ENCODE peak calls at places on chromosomes 3 and 15, in six cellular contexts. One of them, this sample, is unnamed.
A peak's percentile ranks its signal among the peaks of the same experiment; 100 is the strongest.

GRCh38 chr3:141307351-141308059 is 60.8 kb upstream of the ZBTB38 start:
- DNase-seq in mesendoderm: no peak
- DNase-seq in H9: no peak
- DNase-seq in mesenchymal stem cell: no peak
- DNase-seq in IMR-90: no peak
- DNase-seq in H1: no peak
- DNase-seq in this sample: no peak

GRCh38 chr15:65884511-65884910 is 15.2 kb downstream of the RAB11A start:
- DNase-seq in mesendoderm: no peak
- DNase-seq in H9: no peak
- DNase-seq in mesenchymal stem cell: no peak
- DNase-seq in IMR-90: no peak
- DNase-seq in H1: no peak
- DNase-seq in this sample: no peak

GRCh38 chr3:8472549-8472948 is 29.1 kb upstream of the LMCD1 start:
- DNase-seq in mesendoderm: no peak
- DNase-seq in H9: no peak
- DNase-seq in mesenchymal stem cell: no peak
- DNase-seq in IMR-90: no peak
- DNase-seq in H1: no peak
- DNase-seq in this sample: no peak

GRCh38 chr3:97391167-97391566 is 373.4 kb upstream of the ARL6 start:
- DNase-seq in mesendoderm: no peak
- DNase-seq in H9: no peak
- DNase-seq in mesenchymal stem cell: no peak
- DNase-seq in IMR-90: no peak
- DNase-seq in H1: no peak
- DNase-seq in this sample: no peak

GRCh38 chr15:42404461-42405235 is 45.3 kb downstream of the CAPN3 start:
- DNase-seq in mesendoderm: peak; percentile 18
- DNase-seq in H9: no peak
- DNase-seq in mesenchymal stem cell: no peak
- DNase-seq in IMR-90: no peak
- DNase-seq in H1: no peak
- DNase-seq in this sample: no peak

GRCh38 chr15:90822204-90822955 is 46.0 kb upstream of the FURIN start:
- DNase-seq in mesendoderm: no peak
- DNase-seq in H9: no peak
- DNase-seq in mesenchymal stem cell: no peak
- DNase-seq in IMR-90: no peak
- DNase-seq in H1: no peak
- DNase-seq in this sample: no peak

GRCh38 chr15:60591491-60592385 is 112.8 kb upstream of the ICE2 start:
- DNase-seq in mesendoderm: peak; percentile 74
- DNase-seq in H9: peak; percentile 61
- DNase-seq in mesenchymal stem cell: peak; percentile 36
- DNase-seq in IMR-90: no peak
- DNase-seq in H1: no peak
- DNase-seq in this sample: peak; percentile 57

GRCh38 chr3:73086071-73086494 is 24.6 kb downstream of the EBLN2 start:
- DNase-seq in mesendoderm: peak; percentile 38
- DNase-seq in H9: no peak
- DNase-seq in mesenchymal stem cell: peak; percentile 44
- DNase-seq in IMR-90: peak; percentile 43
- DNase-seq in H1: no peak
- DNase-seq in this sample: peak; percentile 35

GRCh38 chr15:85527907-85528306 is 147.5 kb downstream of the AKAP13 start:
- DNase-seq in mesendoderm: peak; percentile 31
- DNase-seq in H9: no peak
- DNase-seq in mesenchymal stem cell: peak; percentile 93
- DNase-seq in IMR-90: peak; percentile 90
- DNase-seq in H1: no peak
- DNase-seq in this sample: no peak

GRCh38 chr3:81218023-81218422 is 543.4 kb downstream of the GBE1 start:
- DNase-seq in mesendoderm: peak; percentile 26
- DNase-seq in H9: no peak
- DNase-seq in mesenchymal stem cell: no peak
- DNase-seq in IMR-90: no peak
- DNase-seq in H1: no peak
- DNase-seq in this sample: peak; percentile 9

GRCh38 chr3:33315826-33316225 is 38.6 kb downstream of the FBXL2 start:
- DNase-seq in mesendoderm: no peak
- DNase-seq in H9: no peak
- DNase-seq in mesenchymal stem cell: peak; percentile 30
- DNase-seq in IMR-90: peak; percentile 73
- DNase-seq in H1: no peak
- DNase-seq in this sample: no peak

GRCh38 chr3:169497567-169498257 is 165.8 kb downstream of the MECOM start:
- DNase-seq in mesendoderm: no peak
- DNase-seq in H9: no peak
- DNase-seq in mesenchymal stem cell: no peak
- DNase-seq in IMR-90: peak; percentile 47
- DNase-seq in H1: no peak
- DNase-seq in this sample: no peak

GRCh38 chr3:196335469-196335868 is 2.7 kb downstream of the TM4SF19 start:
- DNase-seq in mesendoderm: no peak
- DNase-seq in H9: no peak
- DNase-seq in mesenchymal stem cell: no peak
- DNase-seq in IMR-90: no peak
- DNase-seq in H1: no peak
- DNase-seq in this sample: no peak

GRCh38 chr3:131796558-131796957 is 238.3 kb downstream of the CPNE4 start:
- DNase-seq in mesendoderm: no peak
- DNase-seq in H9: peak; percentile 30
- DNase-seq in mesenchymal stem cell: no peak
- DNase-seq in IMR-90: no peak
- DNase-seq in H1: peak; percentile 7
- DNase-seq in this sample: peak; percentile 4

GRCh38 chr3:151283907-151284461 is 5.6 kb upstream of the P2RY14 start:
- DNase-seq in mesendoderm: no peak
- DNase-seq in H9: no peak
- DNase-seq in mesenchymal stem cell: peak; percentile 82
- DNase-seq in IMR-90: peak; percentile 94
- DNase-seq in H1: no peak
- DNase-seq in this sample: no peak

GRCh38 chr15:93497256-93497655 is 408.2 kb upstream of the RGMA start:
- DNase-seq in mesendoderm: no peak
- DNase-seq in H9: no peak
- DNase-seq in mesenchymal stem cell: no peak
- DNase-seq in IMR-90: no peak
- DNase-seq in H1: no peak
- DNase-seq in this sample: no peak

GRCh38 chr15:93495799-93496637 is 407.0 kb upstream of the RGMA start:
- DNase-seq in mesendoderm: peak; percentile 38
- DNase-seq in H9: no peak
- DNase-seq in mesenchymal stem cell: no peak
- DNase-seq in IMR-90: no peak
- DNase-seq in H1: no peak
- DNase-seq in this sample: no peak

GRCh38 chr15:93505506-93505905 is 416.5 kb upstream of the RGMA start:
- DNase-seq in mesendoderm: no peak
- DNase-seq in H9: no peak
- DNase-seq in mesenchymal stem cell: no peak
- DNase-seq in IMR-90: no peak
- DNase-seq in H1: no peak
- DNase-seq in this sample: no peak

DNA sequence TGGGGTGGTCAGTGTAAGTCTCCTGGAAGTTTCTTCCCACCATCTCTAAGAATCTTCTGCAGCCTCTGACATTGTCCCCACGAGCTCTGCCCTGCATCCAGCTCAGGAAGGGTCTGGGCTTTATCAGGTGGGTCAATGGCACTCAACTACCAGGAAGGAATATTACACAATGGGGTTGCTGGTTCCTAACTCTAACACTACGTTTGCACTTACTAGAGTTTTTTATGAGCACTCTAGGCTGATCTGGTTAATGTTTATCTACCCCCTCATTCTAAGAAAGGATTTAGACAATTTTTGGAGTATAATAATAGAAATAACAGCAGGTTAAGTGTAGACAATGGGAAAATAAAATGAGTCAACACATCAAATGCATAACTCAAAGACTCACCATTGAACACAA is 411.1 kb upstream of the RGMA start:
- DNase-seq in mesendoderm: no peak
- DNase-seq in H9: no peak
- DNase-seq in mesenchymal stem cell: no peak
- DNase-seq in IMR-90: no peak
- DNase-seq in H1: no peak
- DNase-seq in this sample: no peak
- H2BK15ac ChIP-seq in mesendoderm: no peak overlapping the region
- H2BK15ac ChIP-seq in H9: no peak overlapping the region
- H2BK15ac ChIP-seq in mesenchymal stem cell: no peak overlapping the region
- H2BK15ac ChIP-seq in IMR-90: no peak overlapping the region
- H2BK15ac ChIP-seq in H1: no peak overlapping the region
- H2BK15ac ChIP-seq in this sample: no peak overlapping the region

DNA sequence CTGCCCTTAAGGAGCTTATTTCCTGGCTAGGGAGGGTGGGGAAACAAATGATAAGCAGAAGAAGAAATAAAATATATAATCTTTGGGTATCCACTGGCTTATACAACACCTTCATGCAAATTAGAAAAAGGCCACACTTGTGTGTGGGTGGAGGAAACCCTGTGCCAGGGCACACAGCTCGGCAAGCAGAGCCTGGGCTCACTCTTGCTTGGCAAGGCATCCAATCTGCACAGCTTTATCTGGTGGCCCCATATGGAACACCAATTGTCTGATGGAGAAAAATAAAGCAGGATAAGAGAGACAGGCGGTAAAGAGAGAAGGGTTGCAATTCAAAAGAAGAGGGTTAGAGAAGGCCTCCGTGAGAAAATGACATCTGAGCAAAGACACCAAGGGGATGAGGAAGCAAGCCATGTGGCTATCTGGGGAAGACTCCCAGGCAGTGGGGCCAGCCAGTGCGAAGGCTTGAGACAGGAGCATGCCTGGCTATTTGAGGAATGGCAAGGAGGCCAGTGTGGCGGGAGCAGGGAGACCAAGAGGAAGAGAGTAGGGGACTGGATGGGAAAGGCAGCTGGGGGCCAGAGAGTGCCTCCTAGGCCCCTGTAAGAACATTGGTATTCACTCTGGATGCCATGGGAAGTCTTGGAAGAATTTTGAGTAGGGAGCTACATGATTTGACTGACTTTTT is 22.5 kb upstream of the VPS8 start:
- DNase-seq in mesendoderm: no peak
- DNase-seq in H9: no peak
- DNase-seq in mesenchymal stem cell: no peak
- DNase-seq in IMR-90: no peak
- DNase-seq in H1: no peak
- DNase-seq in this sample: no peak
- H2BK15ac ChIP-seq in mesendoderm: no peak overlapping the region
- H2BK15ac ChIP-seq in H9: no peak overlapping the region
- H2BK15ac ChIP-seq in mesenchymal stem cell: no peak overlapping the region
- H2BK15ac ChIP-seq in IMR-90: no peak overlapping the region
- H2BK15ac ChIP-seq in H1: no peak overlapping the region
- H2BK15ac ChIP-seq in this sample: no peak overlapping the region

GRCh38 chr3:100073049-100073422 is 41.3 kb downstream of the FILIP1L start:
- DNase-seq in mesendoderm: no peak
- DNase-seq in H9: no peak
- DNase-seq in mesenchymal stem cell: no peak
- DNase-seq in IMR-90: no peak
- DNase-seq in H1: no peak
- DNase-seq in this sample: no peak

GRCh38 chr3:100072328-100073048 is 41.8 kb downstream of the FILIP1L start:
- DNase-seq in mesendoderm: no peak
- DNase-seq in H9: no peak
- DNase-seq in mesenchymal stem cell: peak; percentile 45
- DNase-seq in IMR-90: no peak
- DNase-seq in H1: no peak
- DNase-seq in this sample: no peak

GRCh38 chr3:100068758-100069345 is 45.4 kb downstream of the FILIP1L start:
- DNase-seq in mesendoderm: peak; percentile 80
- DNase-seq in H9: peak; percentile 77
- DNase-seq in mesenchymal stem cell: peak; percentile 75
- DNase-seq in IMR-90: peak; percentile 79
- DNase-seq in H1: peak; percentile 36
- DNase-seq in this sample: peak; percentile 51

GRCh38 chr3:100067589-100067988 is 46.7 kb downstream of the FILIP1L start:
- DNase-seq in mesendoderm: no peak
- DNase-seq in H9: no peak
- DNase-seq in mesenchymal stem cell: no peak
- DNase-seq in IMR-90: no peak
- DNase-seq in H1: no peak
- DNase-seq in this sample: no peak

DNA sequence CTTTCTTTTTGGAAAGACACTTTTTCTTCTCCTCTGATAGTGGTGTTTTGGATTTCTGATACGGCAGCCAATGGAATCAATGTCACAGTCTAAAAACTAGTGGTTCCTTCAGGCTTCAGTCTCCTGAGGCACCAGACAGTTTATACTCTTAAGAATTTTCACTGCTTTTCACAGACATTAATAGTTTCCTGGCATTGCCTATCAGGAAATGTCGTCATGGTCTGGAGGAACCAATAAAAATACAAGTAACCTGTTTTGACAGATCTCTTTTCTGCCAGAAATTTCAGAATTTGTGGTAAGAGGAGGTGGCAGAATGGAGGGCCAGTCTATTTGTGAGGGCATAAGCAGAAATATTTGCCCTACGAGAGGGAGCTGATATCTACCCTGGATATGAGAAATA is 44.8 kb downstream of the FILIP1L start:
- DNase-seq in mesendoderm: no peak
- DNase-seq in H9: no peak
- DNase-seq in mesenchymal stem cell: no peak
- DNase-seq in IMR-90: no peak
- DNase-seq in H1: no peak
- DNase-seq in this sample: no peak
- H2BK15ac ChIP-seq in mesendoderm: no peak overlapping the region
- H2BK15ac ChIP-seq in H9: no peak overlapping the region
- H2BK15ac ChIP-seq in mesenchymal stem cell: no peak overlapping the region
- H2BK15ac ChIP-seq in IMR-90: peak overlapping the region; percentile 4
- H2BK15ac ChIP-seq in H1: no peak overlapping the region
- H2BK15ac ChIP-seq in this sample: no peak overlapping the region

GRCh38 chr3:103949690-103950089 is 1417.0 kb upstream of the ALCAM start:
- DNase-seq in mesendoderm: no peak
- DNase-seq in H9: no peak
- DNase-seq in mesenchymal stem cell: no peak
- DNase-seq in IMR-90: no peak
- DNase-seq in H1: no peak
- DNase-seq in this sample: no peak

GRCh38 chr3:103950676-103951075 is 1416.0 kb upstream of the ALCAM start:
- DNase-seq in mesendoderm: no peak
- DNase-seq in H9: no peak
- DNase-seq in mesenchymal stem cell: no peak
- DNase-seq in IMR-90: no peak
- DNase-seq in H1: no peak
- DNase-seq in this sample: no peak

DNA sequence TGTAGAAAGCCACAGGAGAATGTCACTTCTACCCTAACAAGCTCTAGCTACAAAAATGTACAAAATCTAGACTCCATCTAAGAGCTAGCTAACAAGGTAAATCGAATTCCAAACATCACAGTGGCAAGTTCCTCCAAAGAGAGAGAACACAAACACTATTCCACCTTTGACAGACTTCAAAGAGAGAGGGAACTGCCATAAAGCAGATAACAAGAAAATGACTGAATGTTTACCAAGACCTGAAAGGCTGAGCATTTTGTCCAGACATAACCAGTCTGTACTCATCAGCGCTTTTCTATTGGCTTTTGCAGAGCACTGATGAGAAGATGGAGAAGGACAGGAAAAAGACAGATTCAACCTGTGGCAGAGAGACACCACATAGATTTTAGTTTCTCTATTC is 1419.6 kb upstream of the ALCAM start:
- DNase-seq in mesendoderm: no peak
- DNase-seq in H9: no peak
- DNase-seq in mesenchymal stem cell: no peak
- DNase-seq in IMR-90: no peak
- DNase-seq in H1: no peak
- DNase-seq in this sample: no peak
- H2BK15ac ChIP-seq in mesendoderm: no peak overlapping the region
- H2BK15ac ChIP-seq in H9: no peak overlapping the region
- H2BK15ac ChIP-seq in mesenchymal stem cell: no peak overlapping the region
- H2BK15ac ChIP-seq in IMR-90: no peak overlapping the region
- H2BK15ac ChIP-seq in H1: no peak overlapping the region
- H2BK15ac ChIP-seq in this sample: no peak overlapping the region